ENCODE peak calls at places on chromosomes 3 and 15, in five cellular contexts. K, F, E, Z and M are unnamed samples.

GRCh38 chr3:181363231-181363630 is 348.5 kb upstream of the SOX2 start:
- DNase-seq in K (no peak), Z (no peak), F (no peak), E (no peak), M (no peak)

GRCh38 chr3:23991236-23992050 is 46.4 kb downstream of the NR1D2 start:
- DNase-seq in F (no peak), Z (no peak), K (peak), E (no peak), M (no peak)

GRCh38 chr15:29522373-29523276 is 253.0 kb upstream of the NSMCE3 start:
- DNase-seq in Z (no peak), F (no peak), E (peak), K (no peak), M (no peak)

GRCh38 chr3:153221748-153222162 is 59.7 kb downstream of the RAP2B start:
- DNase-seq in F (peak), K (no peak), E (peak), Z (peak), M (no peak)

GRCh38 chr15:76871930-76872329 is 33.2 kb downstream of the SCAPER start:
- DNase-seq in K (no peak), F (no peak), E (no peak), Z (no peak), M (no peak)

GRCh38 chr3:58349792-58350626 is 17.3 kb downstream of the PXK start:
- DNase-seq in F (no peak), Z (no peak), E (no peak), K (no peak), M (no peak)

GRCh38 chr3:27677554-27677953 is 44.6 kb downstream of the EOMES start:
- DNase-seq in K (no peak), F (no peak), Z (peak), E (peak), M (no peak)

GRCh38 chr3:21059409-21059808 is 691.6 kb downstream of the ZNF385D start:
- DNase-seq in E (no peak), F (no peak), K (no peak), Z (no peak), M (no peak)

GRCh38 chr3:105752791-105753415 is 115.9 kb downstream of the CBLB start:
- DNase-seq in K (no peak), E (peak), F (no peak), Z (peak), M (no peak)

GRCh38 chr15:85897818-85898717 is 103.3 kb upstream of the KLHL25 start:
- DNase-seq in F (no peak), Z (no peak), K (peak), E (no peak), M (no peak)

GRCh38 chr15:67184208-67184925 is 70.1 kb downstream of the AAGAB start:
- DNase-seq in Z (no peak), K (no peak), F (no peak), E (no peak), M (peak)

GRCh38 chr3:133655731-133656130 is 6.0 kb downstream of the TOPBP1 start:
- DNase-seq in E (no peak), Z (no peak), K (no peak), F (no peak), M (no peak)

GRCh38 chr3:112774293-112774926 is 72.3 kb downstream of the CD200R1L start:
- DNase-seq in F (peak), E (peak), Z (peak), K (no peak), M (no peak)

GRCh38 chr3:112761062-112761638 is 85.5 kb downstream of the CD200R1L start:
- DNase-seq in E (no peak), Z (peak), K (no peak), F (no peak), M (no peak)

GRCh38 chr15:75158402-75158801 is 43.3 kb upstream of the C15orf39 start:
- DNase-seq in E (no peak), F (no peak), K (no peak), Z (no peak), M (no peak)

GRCh38 chr15:94416829-94417228 is 185.5 kb downstream of the MCTP2 start:
- DNase-seq in F (no peak), Z (no peak), K (no peak), E (no peak), M (no peak)

GRCh38 chr3:150511096-150511670 is 35.1 kb downstream of the SERP1 start:
- DNase-seq in E (no peak), K (no peak), Z (no peak), F (no peak), M (no peak)

GRCh38 chr3:105899528-105899927 is 30.7 kb upstream of the CBLB start:
- DNase-seq in K (no peak), F (peak), Z (peak), E (peak), M (no peak)

GRCh38 chr3:42961633-42962032 is 17.5 kb upstream of the GASK1A start:
- DNase-seq in E (peak), Z (peak), F (no peak), K (peak), M (no peak)

GRCh38 chr3:47365213-47366153 is 15.3 kb upstream of the PTPN23 start:
- DNase-seq in E (no peak), Z (peak), K (no peak), F (no peak), M (no peak)

GRCh38 chr15:77015651-77016320 is 20.9 kb downstream of the PSTPIP1 start:
- DNase-seq in E (no peak), F (no peak), K (peak), Z (no peak), M (no peak)

GRCh38 chr15:93235926-93236781 is 147.1 kb upstream of the RGMA start:
- DNase-seq in F (no peak), Z (no peak), K (peak), E (no peak), M (no peak)

GRCh38 chr3:19526071-19526470 is 377.8 kb downstream of the KCNH8 start:
- DNase-seq in F (no peak), E (no peak), Z (no peak), K (no peak), M (no peak)

GRCh38 chr15:47517737-47518136 is 199.6 kb upstream of the SEMA6D start:
- DNase-seq in F (no peak), E (no peak), K (no peak), Z (no peak), M (no peak)

GRCh38 chr3:134672571-134672970 is 21.7 kb upstream of the KY start:
- DNase-seq in E (no peak), Z (no peak), K (no peak), F (no peak), M (no peak)

GRCh38 chr3:128409621-128410581 is 56.8 kb downstream of the DNAJB8 start:
- DNase-seq in E (no peak), K (no peak), F (no peak), Z (no peak), M (no peak)

GRCh38 chr15:66161108-66161507 is 92.4 kb downstream of the MEGF11 start:
- DNase-seq in K (no peak), F (no peak), Z (no peak), E (no peak), M (peak)